ENCODE peak calls at places on chromosomes 6 and 20, in eight cellular contexts. H is mesendoderm, Q is heart right ventricle, F is tibial nerve, O is uterus, E is body of pancreas, V is A549, N is H1. D is an unnamed sample.

GRCh38 chr6:168581236-168581635 is 140.3 kb downstream of the SMOC2 start:
- DNase-seq in H (no peak), Q (no peak), F (no peak), O (no peak), E (no peak), V (no peak), N (peak; percentile 36), D (no peak)

GRCh38 chr6:148430897-148431296 is 88.3 kb downstream of the SASH1 start:
- DNase-seq in H (no peak), Q (no peak), F (no peak), O (no peak), E (no peak), V (no peak), N (no peak), D (no peak)

GRCh38 chr20:14336667-14337066 is 745 bp downstream of the FLRT3 start:
- DNase-seq in H (peak; percentile 62), Q (no peak), F (no peak), O (no peak), E (peak; percentile 16), V (peak; percentile 68), N (no peak), D (no peak)

GRCh38 chr6:162973975-162974374 is 246.2 kb downstream of the PACRG start:
- DNase-seq in H (no peak), Q (no peak), F (no peak), O (no peak), E (no peak), V (no peak), N (no peak), D (no peak)

GRCh38 chr6:96502915-96503314 is 18.7 kb upstream of the UFL1 start:
- DNase-seq in H (no peak), Q (no peak), F (no peak), O (no peak), E (no peak), V (no peak), N (no peak), D (no peak)

GRCh38 chr6:12228447-12229146 is 61.6 kb upstream of the EDN1 start:
- DNase-seq in H (no peak), Q (no peak), F (no peak), O (no peak), E (no peak), V (no peak), N (no peak), D (no peak)

GRCh38 chr20:3702992-3703391 is 9.4 kb downstream of the SIGLEC1 start:
- DNase-seq in H (no peak), Q (no peak), F (no peak), O (no peak), E (no peak), V (no peak), N (no peak), D (no peak)

GRCh38 chr20:23013429-23013828 is 21.7 kb upstream of the SSTR4 start:
- DNase-seq in H (no peak), Q (no peak), F (no peak), O (no peak), E (no peak), V (peak; percentile 44), N (no peak), D (no peak)

GRCh38 chr6:134041093-134041492 is 11.3 kb downstream of the SLC2A12 start:
- DNase-seq in H (no peak), Q (no peak), F (no peak), O (no peak), E (no peak), V (peak; percentile 18), N (no peak), D (no peak)

GRCh38 chr6:33508935-33509926 is 54.9 kb downstream of the ZBTB9 start:
- DNase-seq in H (peak; percentile 38), Q (no peak), F (no peak), O (peak; percentile 33), E (no peak), V (no peak), N (peak; percentile 65), D (no peak)

GRCh38 chr6:47485083-47485482 is 7.5 kb downstream of the CD2AP start:
- DNase-seq in H (no peak), Q (no peak), F (no peak), O (no peak), E (no peak), V (no peak), N (no peak), D (no peak)

GRCh38 chr6:123276439-123277045 is 280.5 kb downstream of the CLVS2 start:
- DNase-seq in H (peak; percentile 73), Q (no peak), F (no peak), O (no peak), E (no peak), V (no peak), N (no peak), D (no peak)

GRCh38 chr6:135014353-135014832 is 40.2 kb downstream of the HBS1L start:
- DNase-seq in H (no peak), Q (no peak), F (no peak), O (no peak), E (no peak), V (no peak), N (no peak), D (no peak)

GRCh38 chr6:122014961-122015360 is 384.5 kb upstream of the HSF2 start:
- DNase-seq in H (no peak), Q (no peak), F (no peak), O (no peak), E (no peak), V (no peak), N (no peak), D (no peak)

GRCh38 chr20:36591854-36592641 is 13.5 kb upstream of the RAB5IF start:
- DNase-seq in H (peak; percentile 92), Q (no peak), F (no peak), O (peak; percentile 46), E (peak; percentile 31), V (no peak), N (no peak), D (no peak)

GRCh38 chr20:35463455-35464300 is 8.3 kb downstream of the CEP250 start:
- DNase-seq in H (peak; percentile 84), Q (no peak), F (peak; percentile 88), O (peak; percentile 54), E (peak; percentile 65), V (peak; percentile 74), N (peak; percentile 81), D (peak; percentile 22)

GRCh38 chr20:48238326-48238725 is 453.0 kb upstream of the SULF2 start:
- DNase-seq in H (peak; percentile 49), Q (no peak), F (no peak), O (peak; percentile 62), E (no peak), V (no peak), N (no peak), D (peak; percentile 54)

GRCh38 chr20:19830351-19830750 is 72.3 kb downstream of the RIN2 start:
- DNase-seq in H (no peak), Q (no peak), F (no peak), O (no peak), E (no peak), V (no peak), N (no peak), D (no peak)

GRCh38 chr20:13650474-13650873 is 11.7 kb upstream of the TASP1 start:
- DNase-seq in H (no peak), Q (no peak), F (no peak), O (no peak), E (no peak), V (no peak), N (no peak), D (no peak)

GRCh38 chr6:42417641-42418112 is 34.0 kb downstream of the TRERF1 start:
- DNase-seq in H (no peak), Q (no peak), F (no peak), O (no peak), E (no peak), V (no peak), N (no peak), D (no peak)

GRCh38 chr6:36098253-36098919 is 31.9 kb upstream of the MAPK13 start:
- DNase-seq in H (no peak), Q (no peak), F (no peak), O (no peak), E (no peak), V (no peak), N (no peak), D (no peak)

GRCh38 chr6:112269165-112269564 is 14.8 kb upstream of the LAMA4 start:
- DNase-seq in H (peak; percentile 29), Q (no peak), F (no peak), O (peak; percentile 67), E (no peak), V (no peak), N (no peak), D (no peak)

DNA sequence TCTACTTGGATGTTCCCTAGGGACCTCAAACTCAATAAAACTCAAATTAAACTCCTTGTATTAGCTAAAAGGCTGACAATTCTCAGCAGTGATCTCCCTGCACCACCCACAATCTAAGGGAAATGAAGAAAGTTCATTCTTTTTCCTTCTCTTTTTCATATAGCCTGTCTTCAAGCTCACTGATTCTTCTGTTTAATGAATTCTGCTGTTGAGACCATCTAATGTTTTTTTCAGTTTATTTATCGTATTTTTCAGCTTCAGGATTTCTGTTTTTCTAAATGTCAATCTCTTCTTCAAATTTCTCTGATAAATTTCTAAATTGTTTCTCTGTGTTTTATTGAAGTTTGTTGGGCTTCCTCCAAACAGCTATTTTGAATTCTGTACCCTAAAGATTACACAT is 19.8 kb downstream of the CRISP2 start:
- DNase-seq in H (no peak), Q (no peak), F (no peak), O (no peak), E (no peak), V (no peak), N (no peak), D (no peak)
- H3K4me3 ChIP-seq in H (no peak overlapping the region), Q (no peak overlapping the region), F (no peak overlapping the region), O (no peak overlapping the region), E (no peak overlapping the region), V (no peak overlapping the region), N (no peak overlapping the region), D (no peak overlapping the region)

DNA sequence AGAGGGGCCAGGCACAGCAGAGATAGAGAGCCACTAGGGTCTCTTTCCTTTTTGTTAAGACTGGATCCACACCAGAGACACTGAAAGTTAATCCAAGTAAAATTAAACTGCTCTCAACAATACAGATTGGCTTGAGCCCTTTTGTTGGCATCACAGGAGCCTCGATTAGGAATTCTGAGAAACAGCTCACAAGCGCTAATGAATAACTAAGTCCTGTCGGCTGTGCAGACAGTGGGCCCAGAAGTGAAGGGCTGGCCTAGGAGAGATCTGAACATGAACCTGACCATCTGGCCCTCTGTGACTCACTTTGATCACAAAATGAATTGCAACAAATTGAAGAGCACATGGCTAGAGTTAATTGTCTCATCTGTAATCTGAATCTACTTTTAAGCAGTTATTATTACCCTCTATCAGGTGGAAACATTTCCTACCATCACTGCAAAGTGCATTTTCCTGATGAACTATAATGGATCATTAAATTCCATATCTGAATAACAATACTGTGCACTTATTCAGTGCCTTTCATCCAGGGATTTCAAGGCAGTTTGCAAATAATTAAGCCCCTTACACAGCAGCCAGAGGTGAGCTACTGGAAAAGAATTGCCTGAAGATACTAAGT is 3.2 kb downstream of the BACH2 start:
- DNase-seq in H (no peak), Q (no peak), F (no peak), O (no peak), E (no peak), V (no peak), N (no peak), D (no peak)
- H3K4me3 ChIP-seq in H (no peak overlapping the region), Q (no peak overlapping the region), F (no peak overlapping the region), O (no peak overlapping the region), E (no peak overlapping the region), V (no peak overlapping the region), N (no peak overlapping the region), D (no peak overlapping the region)

GRCh38 chr20:52172392-52173047 is 19.1 kb downstream of the ZFP64 start:
- DNase-seq in H (no peak), Q (no peak), F (no peak), O (no peak), E (no peak), V (no peak), N (no peak), D (no peak)
- H3K4me3 ChIP-seq in H (no peak overlapping the region), Q (no peak overlapping the region), F (no peak overlapping the region), O (no peak overlapping the region), E (no peak overlapping the region), V (no peak overlapping the region), N (no peak overlapping the region), D (no peak overlapping the region)

GRCh38 chr6:85685713-85686112 is 43.0 kb upstream of the SYNCRIP start:
- DNase-seq in H (no peak), Q (no peak), F (no peak), O (no peak), E (no peak), V (no peak), N (no peak), D (no peak)
- H3K4me3 ChIP-seq in H (no peak overlapping the region), Q (no peak overlapping the region), F (no peak overlapping the region), O (no peak overlapping the region), E (no peak overlapping the region), V (no peak overlapping the region), N (no peak overlapping the region), D (no peak overlapping the region)